ENCODE peak calls at places on chromosome 1, in eight cellular contexts. E, V, B, O, J, H, A and D are unnamed samples.

GRCh38 chr1:21334214-21335087 is 44.2 kb upstream of the ECE1 start:
- DNase-seq in H (peak; percentile 92), V (peak; percentile 80), A (peak; percentile 78), E (peak; percentile 79), O (peak; percentile 64), B (peak; percentile 78), J (peak; percentile 94), D (peak; percentile 22)

GRCh38 chr1:117010310-117010969 is 8.9 kb downstream of the CD101 start:
- DNase-seq in O (no peak), A (peak; percentile 13), B (no peak), E (no peak), V (no peak), J (no peak), H (no peak), D (no peak)

GRCh38 chr1:215608646-215609045 is 41.5 kb downstream of the KCTD3 start:
- DNase-seq in A (no peak), B (no peak), E (no peak), V (no peak), J (no peak), H (no peak), O (no peak), D (no peak)

GRCh38 chr1:212529211-212529731 is 79.3 kb upstream of the ATF3 start:
- DNase-seq in V (no peak), B (no peak), J (peak; percentile 50), E (no peak), O (no peak), H (no peak), A (no peak), D (no peak)

GRCh38 chr1:67809887-67810286 is 23.4 kb downstream of the GNG12 start:
- DNase-seq in V (no peak), A (no peak), J (no peak), H (no peak), B (no peak), E (no peak), O (no peak), D (no peak)

GRCh38 chr1:110087812-110088738 is 17.6 kb upstream of the ALX3 start:
- DNase-seq in A (peak; percentile 68), J (peak; percentile 11), B (peak; percentile 55), V (peak; percentile 42), E (no peak), H (peak; percentile 60), O (peak; percentile 24), D (no peak)

GRCh38 chr1:28297826-28298225 is 31.0 kb upstream of the MED18 start:
- DNase-seq in V (no peak), O (no peak), J (no peak), E (no peak), A (no peak), B (no peak), H (no peak), D (no peak)

GRCh38 chr1:21530368-21531016 is 21.3 kb downstream of the ALPL start:
- DNase-seq in H (no peak), J (no peak), V (no peak), O (no peak), B (no peak), A (peak; percentile 44), E (no peak), D (no peak)

GRCh38 chr1:205059660-205060059 is 16.6 kb downstream of the CNTN2 start:
- DNase-seq in A (no peak), J (no peak), O (no peak), V (no peak), E (no peak), H (no peak), B (no peak), D (no peak)

GRCh38 chr1:205060746-205061145 is 17.7 kb downstream of the CNTN2 start:
- DNase-seq in O (no peak), A (no peak), H (no peak), B (no peak), E (no peak), J (no peak), V (no peak), D (no peak)

GRCh38 chr1:205062319-205062718 is 19.3 kb downstream of the CNTN2 start:
- DNase-seq in O (no peak), J (no peak), E (no peak), V (no peak), H (no peak), B (no peak), A (no peak), D (no peak)

GRCh38 chr1:205061665-205062069 is 18.7 kb downstream of the CNTN2 start:
- DNase-seq in O (peak; percentile 68), E (peak; percentile 66), J (peak; percentile 19), V (peak; percentile 67), B (peak; percentile 76), A (peak; percentile 89), H (peak; percentile 37), D (peak; percentile 79)

DNA sequence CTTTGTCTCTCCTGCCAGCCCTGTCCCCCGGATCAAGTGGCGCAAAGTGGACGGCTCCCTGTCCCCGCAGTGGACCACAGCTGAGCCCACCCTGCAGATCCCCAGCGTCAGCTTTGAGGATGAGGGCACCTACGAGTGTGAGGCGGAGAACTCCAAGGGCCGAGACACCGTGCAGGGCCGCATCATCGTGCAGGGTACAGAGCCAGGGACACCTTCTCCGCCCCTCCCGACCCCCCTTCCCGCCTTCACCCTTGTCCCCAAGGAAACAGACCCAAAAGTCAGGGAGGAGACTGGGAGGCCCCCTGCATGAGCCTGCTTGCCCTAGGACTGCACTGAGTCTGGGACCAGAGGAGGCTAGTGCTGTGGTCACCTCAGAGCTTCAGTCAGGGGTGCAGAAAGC is 18.2 kb downstream of the CNTN2 start:
- DNase-seq in A (no peak), V (no peak), H (no peak), O (no peak), J (no peak), B (no peak), E (no peak), D (no peak)
- H3K27ac ChIP-seq in A (no peak overlapping the region), V (no peak overlapping the region), H (no peak overlapping the region), O (no peak overlapping the region), J (no peak overlapping the region), B (no peak overlapping the region), E (no peak overlapping the region), D (peak overlapping the region; percentile 67)

GRCh38 chr1:10104844-10105243 is 72.1 kb downstream of the UBE4B start:
- DNase-seq in V (no peak), O (no peak), B (no peak), A (no peak), J (no peak), E (no peak), H (no peak), D (no peak)
- H3K27ac ChIP-seq in V (no peak overlapping the region), O (no peak overlapping the region), B (peak overlapping the region; percentile 57), A (no peak overlapping the region), J (no peak overlapping the region), E (no peak overlapping the region), H (no peak overlapping the region), D (no peak overlapping the region)

DNA sequence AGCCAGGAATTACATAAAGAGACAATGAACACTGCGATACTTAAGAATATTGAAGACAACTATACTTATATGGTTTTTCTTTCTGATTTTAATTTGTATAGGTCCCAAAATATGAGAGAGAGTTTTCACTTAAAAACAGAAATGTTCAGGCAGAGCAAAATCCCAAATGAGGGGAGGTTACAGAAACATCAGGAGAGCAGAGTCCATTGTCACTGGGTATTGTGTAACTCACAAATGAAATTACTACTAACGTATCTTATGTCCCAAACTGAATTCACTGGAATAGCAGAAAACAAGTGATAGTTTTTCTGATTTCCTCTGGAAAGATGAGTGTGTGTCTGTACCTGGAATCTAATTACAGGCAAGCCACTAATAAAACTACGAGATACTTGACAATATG is 522.4 kb downstream of the ADGRL2 start:
- DNase-seq in E (no peak), O (no peak), V (no peak), B (no peak), H (no peak), J (no peak), A (no peak), D (no peak)
- H3K27ac ChIP-seq in E (no peak overlapping the region), O (no peak overlapping the region), V (no peak overlapping the region), B (no peak overlapping the region), H (no peak overlapping the region), J (no peak overlapping the region), A (no peak overlapping the region), D (no peak overlapping the region)

GRCh38 chr1:224727351-224727750 is 111.2 kb downstream of the CNIH3 start:
- DNase-seq in E (no peak), O (no peak), J (no peak), B (no peak), V (no peak), A (no peak), H (no peak), D (no peak)
- H3K27ac ChIP-seq in E (peak overlapping the region; percentile 53), O (no peak overlapping the region), J (peak overlapping the region; percentile 84), B (no peak overlapping the region), V (no peak overlapping the region), A (no peak overlapping the region), H (peak overlapping the region; percentile 43), D (no peak overlapping the region)

GRCh38 chr1:9293512-9294439 is 1.1 kb downstream of the SPSB1 start:
- DNase-seq in V (no peak), B (peak; percentile 49), O (peak; percentile 30), J (peak; percentile 75), H (no peak), A (no peak), E (no peak), D (no peak)
- H3K27ac ChIP-seq in V (peak overlapping the region; percentile 82), B (peak overlapping the region; percentile 88), O (no peak overlapping the region), J (peak overlapping the region; percentile 83), H (peak overlapping the region; percentile 60), A (no peak overlapping the region), E (peak overlapping the region; percentile 94), D (no peak overlapping the region)